ENCODE peak calls at places on chromosomes 2 and 18, in eight cellular contexts. O is omental fat pad; I is CD8-positive, alpha-beta T cell; T is GM23338; N is endodermal cell; C is lower lobe of right lung; X is GM10248; B is BJ. E is an unnamed sample.

GRCh38 chr2:46393352-46393820 is 86.0 kb upstream of the TMEM247 start:
- DNase-seq in O (no peak), I (no peak), T (no peak), N (no peak), C (no peak), X (no peak), B (no peak), E (no peak)

GRCh38 chr2:69208023-69208595 is 178.9 kb downstream of the GFPT1 start:
- DNase-seq in O (no peak), I (no peak), T (no peak), N (peak), C (no peak), X (no peak), B (no peak), E (no peak)

GRCh38 chr2:120350801-120351324 is 4.9 kb downstream of the INHBB start:
- DNase-seq in O (no peak), I (no peak), T (no peak), N (no peak), C (peak), X (no peak), B (no peak), E (no peak)

GRCh38 chr2:98554116-98554861 is 54.0 kb downstream of the COA5 start:
- DNase-seq in O (no peak), I (no peak), T (no peak), N (no peak), C (no peak), X (no peak), B (no peak), E (no peak)

GRCh38 chr2:226977775-226978190 is 141.9 kb downstream of the RHBDD1 start:
- DNase-seq in O (no peak), I (no peak), T (no peak), N (no peak), C (no peak), X (no peak), B (no peak), E (no peak)

GRCh38 chr18:31410716-31411483 is 34.3 kb downstream of the DSG4 start:
- DNase-seq in O (no peak), I (no peak), T (peak), N (peak), C (no peak), X (no peak), B (no peak), E (no peak)

GRCh38 chr18:63963610-63964256 is 6.1 kb upstream of the SERPINB8 start:
- DNase-seq in O (no peak), I (peak), T (peak), N (peak), C (no peak), X (peak), B (no peak), E (peak)

GRCh38 chr2:98122524-98122923 is 35.6 kb downstream of the VWA3B start:
- DNase-seq in O (no peak), I (no peak), T (no peak), N (no peak), C (no peak), X (no peak), B (no peak), E (no peak)

GRCh38 chr2:231348173-231348572 is 47.3 kb upstream of the B3GNT7 start:
- DNase-seq in O (no peak), I (no peak), T (no peak), N (peak), C (peak), X (no peak), B (peak), E (no peak)

GRCh38 chr2:148044322-148044721 is 23.4 kb downstream of the MBD5 start:
- DNase-seq in O (no peak), I (no peak), T (no peak), N (no peak), C (no peak), X (no peak), B (no peak), E (no peak)

GRCh38 chr2:62938126-62938525 is 112.5 kb upstream of the OTX1 start:
- DNase-seq in O (no peak), I (no peak), T (no peak), N (no peak), C (no peak), X (no peak), B (peak), E (no peak)

GRCh38 chr2:72236445-72237067 is 88.9 kb upstream of the CYP26B1 start:
- DNase-seq in O (no peak), I (no peak), T (no peak), N (no peak), C (no peak), X (no peak), B (no peak), E (peak)

DNA sequence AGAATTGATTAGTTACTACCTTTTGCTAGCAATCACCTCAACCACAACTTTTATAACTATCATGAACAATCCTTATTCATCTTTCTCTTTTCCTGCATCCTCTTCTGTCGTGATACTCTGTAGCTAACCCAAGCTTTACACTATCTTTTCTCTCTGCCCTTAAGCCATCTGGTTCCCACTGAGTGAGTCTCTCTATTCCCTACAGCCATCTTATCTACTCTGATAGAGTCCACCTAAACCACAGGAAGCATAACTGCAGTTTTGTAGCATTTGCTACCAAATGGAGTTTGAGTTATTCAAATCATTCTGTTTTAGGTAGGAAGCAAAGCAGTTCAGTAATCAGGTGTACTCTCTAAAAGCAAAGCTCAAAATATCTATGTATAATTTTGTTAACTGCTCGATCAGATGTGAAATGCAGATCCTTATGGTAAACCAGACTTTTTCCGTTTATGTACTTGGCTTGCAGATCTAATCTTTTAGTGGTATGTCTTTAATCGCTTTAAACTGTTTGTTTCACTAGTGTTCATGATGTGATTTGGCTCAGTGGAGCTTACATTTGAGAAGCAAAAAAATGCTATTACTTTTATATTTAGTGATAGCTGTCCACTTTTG is 91.0 kb downstream of the CSRNP3 start:
- DNase-seq in O (no peak), I (no peak), T (no peak), N (no peak), C (no peak), X (no peak), B (no peak), E (no peak)
- TF ChIP-seq CTCF in O (no peak), I (no peak), T (no peak), N (no peak), C (no peak), X (no peak), B (no peak), E (no peak)

DNA sequence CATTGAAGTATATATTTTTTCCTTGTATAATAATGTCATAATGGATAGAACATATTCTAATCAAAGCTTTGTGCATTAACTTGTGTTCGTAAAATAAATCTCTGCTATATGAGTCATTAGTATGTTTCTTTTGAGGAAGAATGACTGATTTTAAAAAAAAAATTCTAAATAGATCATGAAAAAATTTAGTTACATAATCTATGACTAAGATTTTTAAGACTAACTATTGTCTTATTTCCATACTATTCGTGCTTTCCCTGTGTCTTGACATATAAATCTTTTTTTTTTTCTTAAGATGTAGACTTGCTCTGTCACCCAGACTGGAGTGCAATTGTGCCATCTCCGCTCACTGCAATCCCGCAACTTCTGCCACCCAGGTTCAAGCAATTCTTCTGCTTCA is 226.1 kb downstream of the DSEL start:
- DNase-seq in O (no peak), I (no peak), T (no peak), N (no peak), C (no peak), X (no peak), B (no peak), E (no peak)
- TF ChIP-seq CTCF in O (no peak), I (no peak), T (no peak), N (no peak), C (no peak), X (no peak), B (no peak), E (no peak)

GRCh38 chr18:48666613-48667012 is 127.8 kb downstream of the CTIF start:
- DNase-seq in O (no peak), I (no peak), T (no peak), N (no peak), C (no peak), X (no peak), B (no peak), E (no peak)

GRCh38 chr18:48669180-48669675 is 130.4 kb downstream of the CTIF start:
- DNase-seq in O (no peak), I (no peak), T (no peak), N (no peak), C (no peak), X (no peak), B (no peak), E (no peak)

GRCh38 chr18:48668466-48669179 is 129.8 kb downstream of the CTIF start:
- DNase-seq in O (no peak), I (no peak), T (no peak), N (no peak), C (no peak), X (no peak), B (no peak), E (no peak)

GRCh38 chr18:48665654-48666053 is 126.8 kb downstream of the CTIF start:
- DNase-seq in O (no peak), I (no peak), T (no peak), N (no peak), C (no peak), X (no peak), B (no peak), E (no peak)

GRCh38 chr18:48667276-48668254 is 128.7 kb downstream of the CTIF start:
- DNase-seq in O (no peak), I (no peak), T (peak), N (peak), C (no peak), X (peak), B (no peak), E (no peak)
- TF ChIP-seq CTCF in O (no peak), I (no peak), T (peak), N (peak), C (no peak), X (no peak), B (peak), E (peak)

GRCh38 chr2:240760576-240761246 is 59.3 kb downstream of the KIF1A start:
- DNase-seq in O (no peak), I (no peak), T (no peak), N (no peak), C (no peak), X (no peak), B (no peak), E (no peak)
- TF ChIP-seq CTCF in O (no peak), I (no peak), T (no peak), N (peak), C (no peak), X (no peak), B (no peak), E (no peak)

GRCh38 chr2:1049691-1050090 is 99.0 kb downstream of the SNTG2 start:
- DNase-seq in O (no peak), I (no peak), T (no peak), N (no peak), C (no peak), X (no peak), B (no peak), E (no peak)

GRCh38 chr2:1053781-1054180 is 103.1 kb downstream of the SNTG2 start:
- DNase-seq in O (no peak), I (no peak), T (no peak), N (no peak), C (no peak), X (no peak), B (no peak), E (no peak)

GRCh38 chr2:1051585-1051984 is 100.9 kb downstream of the SNTG2 start:
- DNase-seq in O (no peak), I (no peak), T (peak), N (no peak), C (no peak), X (no peak), B (no peak), E (no peak)

GRCh38 chr2:1052671-1053270 is 102.1 kb downstream of the SNTG2 start:
- DNase-seq in O (no peak), I (no peak), T (no peak), N (no peak), C (no peak), X (no peak), B (peak), E (no peak)

GRCh38 chr2:1051075-1051474 is 100.4 kb downstream of the SNTG2 start:
- DNase-seq in O (no peak), I (no peak), T (peak), N (no peak), C (no peak), X (no peak), B (no peak), E (no peak)
- TF ChIP-seq CTCF in O (no peak), I (no peak), T (peak), N (peak), C (no peak), X (no peak), B (peak), E (no peak)

E was measured in AG09319.